ENCODE peak calls at places on chromosomes 16 and 17, in eight cellular contexts. A, B, M, G, U, P, C and K are unnamed samples.

GRCh38 chr17:383771-384621 is 31.4 kb upstream of the RPH3AL start:
- DNase-seq in M (no peak), C (no peak), P (no peak), U (no peak), B (no peak), A (no peak), G (no peak), K (no peak)

GRCh38 chr16:2799852-2800226 is 1.6 kb downstream of the PRSS41 start:
- DNase-seq in B (no peak), M (no peak), G (no peak), P (no peak), U (no peak), A (no peak), C (peak; percentile 30), K (no peak)

GRCh38 chr16:85123891-85124635 is 11.8 kb upstream of the CIBAR2 start:
- DNase-seq in B (peak; percentile 88), U (peak; percentile 76), P (no peak), M (no peak), G (no peak), A (no peak), C (peak; percentile 74), K (no peak)

GRCh38 chr16:87484487-87485331 is 8.1 kb downstream of the ZCCHC14 start:
- DNase-seq in A (no peak), M (peak; percentile 62), B (no peak), C (no peak), P (no peak), U (no peak), G (no peak), K (no peak)

GRCh38 chr17:40936437-40936971 is 942 bp downstream of the KRT23 start:
- DNase-seq in C (no peak), B (no peak), M (no peak), U (no peak), A (no peak), P (no peak), G (no peak), K (no peak)

GRCh38 chr16:75792781-75793180 is 66.5 kb upstream of the CPHXL start:
- DNase-seq in G (no peak), A (no peak), C (no peak), U (no peak), M (no peak), P (no peak), B (no peak), K (no peak)

GRCh38 chr16:3246876-3247275 is 9.6 kb downstream of the MEFV start:
- DNase-seq in B (no peak), U (no peak), A (no peak), M (no peak), G (no peak), P (no peak), C (no peak), K (no peak)

GRCh38 chr16:85557083-85557975 is 55.8 kb upstream of the GSE1 start:
- DNase-seq in P (no peak), C (peak; percentile 51), U (no peak), G (no peak), M (no peak), B (no peak), A (no peak), K (peak; percentile 22)

GRCh38 chr17:68572138-68572842 is 28.9 kb downstream of the FAM20A start:
- DNase-seq in M (no peak), C (no peak), B (peak; percentile 73), U (no peak), A (no peak), G (no peak), P (no peak), K (no peak)

GRCh38 chr17:35065880-35066279 is 2.4 kb upstream of the RFFL start:
- DNase-seq in A (no peak), C (no peak), U (no peak), G (no peak), P (no peak), M (no peak), B (no peak), K (no peak)

GRCh38 chr17:35063514-35064223 is at the start of gene RFFL:
- DNase-seq in C (peak; percentile 100), G (peak; percentile 96), M (peak; percentile 95), P (peak; percentile 81), A (peak; percentile 63), B (peak; percentile 98), U (peak; percentile 99), K (peak; percentile 78)

GRCh38 chr17:35068249-35068648 is 4.7 kb upstream of the RFFL start:
- DNase-seq in A (no peak), P (no peak), M (no peak), G (no peak), B (no peak), C (no peak), U (no peak), K (no peak)

GRCh38 chr17:35057332-35057915 is 6.1 kb downstream of the RFFL start:
- DNase-seq in B (no peak), M (no peak), A (no peak), G (no peak), P (no peak), U (no peak), C (no peak), K (no peak)

GRCh38 chr17:35062284-35062683 is 1.2 kb downstream of the RFFL start:
- DNase-seq in P (no peak), M (no peak), G (no peak), A (no peak), C (no peak), B (no peak), U (no peak), K (no peak)
- H3K4me1 ChIP-seq in P (peaks cover 22% of the 10 kb centered on the region), M (peaks cover 11% of the 10 kb centered on the region), G (peaks cover 23% of the 10 kb centered on the region), A (peaks cover 24% of the 10 kb centered on the region), C (peaks cover 22% of the 10 kb centered on the region), B (peaks cover 6% of the 10 kb centered on the region), U (peaks cover 7% of the 10 kb centered on the region), K (peaks cover 17% of the 10 kb centered on the region)

GRCh38 chr16:89162314-89162713 is 9.2 kb upstream of the CDH15 start:
- DNase-seq in M (no peak), G (no peak), A (no peak), C (no peak), U (no peak), P (no peak), B (no peak), K (no peak)
- H3K4me1 ChIP-seq in M (no peaks in the 10 kb centered on the region), G (no peaks in the 10 kb centered on the region), A (peaks cover 4% of the 10 kb centered on the region), C (peaks cover 3% of the 10 kb centered on the region), U (peaks cover 2% of the 10 kb centered on the region), P (peaks cover 16% of the 10 kb centered on the region), B (no peaks in the 10 kb centered on the region), K (peaks cover 4% of the 10 kb centered on the region)

DNA sequence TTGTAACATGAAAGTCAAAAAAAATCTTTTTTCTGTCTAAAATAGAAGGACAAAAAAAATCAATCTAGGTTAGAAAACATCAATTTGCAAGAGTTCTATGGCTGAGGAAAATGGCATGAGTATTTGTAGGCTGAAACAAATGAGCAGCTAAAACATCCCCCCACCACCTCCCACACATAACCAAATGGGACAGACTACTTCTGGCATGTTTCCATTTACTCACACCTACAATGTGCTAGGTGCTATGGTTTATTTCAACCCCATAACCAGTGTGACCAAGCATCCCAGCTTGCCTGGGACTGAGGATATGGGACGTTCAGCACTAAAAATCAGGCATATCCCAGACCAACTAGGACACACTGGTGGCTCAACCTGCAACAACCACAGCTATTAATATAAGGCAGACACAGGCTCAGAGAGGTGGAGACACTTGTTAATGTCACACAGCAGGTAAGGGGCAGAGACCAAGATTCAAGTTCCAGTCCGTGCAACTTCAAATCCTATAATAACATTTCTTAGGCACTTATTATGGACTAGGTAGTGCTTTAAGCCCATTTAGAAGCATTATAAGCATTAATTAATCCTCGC is 96.0 kb downstream of the XYLT1 start:
- DNase-seq in C (no peak), U (no peak), P (no peak), B (no peak), G (no peak), M (no peak), A (no peak), K (no peak)
- H3K4me1 ChIP-seq in C (peaks cover 28% of the 10 kb centered on the region), U (peaks cover 9% of the 10 kb centered on the region), P (peaks cover 44% of the 10 kb centered on the region), B (peaks cover 45% of the 10 kb centered on the region), G (no peaks in the 10 kb centered on the region), M (peaks cover 20% of the 10 kb centered on the region), A (peaks cover 34% of the 10 kb centered on the region), K (peaks cover 25% of the 10 kb centered on the region)

DNA sequence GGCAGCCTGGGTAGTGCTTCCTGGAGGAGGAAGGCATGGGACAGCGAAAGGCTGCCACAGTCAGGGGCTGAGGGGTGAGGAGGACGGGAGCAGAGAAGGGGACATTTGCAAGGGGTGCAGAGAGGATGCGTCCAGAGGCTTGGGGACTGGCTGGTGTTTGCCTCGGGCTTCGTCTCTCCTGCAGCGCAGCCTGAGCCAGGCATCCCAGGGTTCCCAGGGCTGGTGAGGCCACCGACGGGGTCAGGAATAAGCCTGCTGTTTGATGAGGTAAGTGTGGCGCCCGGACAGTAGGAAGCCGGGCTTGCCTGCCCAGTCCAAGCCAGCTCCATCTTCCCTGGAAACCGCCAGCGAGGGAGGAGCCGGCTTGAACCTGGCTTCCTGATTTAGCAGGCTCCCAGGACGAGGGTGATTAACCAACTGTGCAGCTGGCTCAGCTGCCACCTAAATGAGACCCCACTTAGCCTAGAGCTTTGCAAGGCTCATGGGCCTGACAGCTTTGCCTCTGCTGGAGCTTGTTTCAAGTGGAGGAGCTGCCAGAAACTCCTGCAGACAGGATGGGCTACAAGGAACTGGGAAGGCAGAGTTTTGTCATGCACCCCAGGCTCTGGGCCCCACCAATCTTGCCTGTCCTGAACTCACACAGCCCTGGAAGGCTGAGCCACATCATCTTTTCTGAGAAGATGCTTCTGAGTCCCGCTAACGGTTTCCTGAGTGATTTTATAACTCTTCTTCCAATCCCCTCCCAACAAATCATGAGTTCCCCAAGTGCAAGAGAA is 47.6 kb downstream of the PITPNM3 start:
- DNase-seq in U (no peak), G (no peak), P (no peak), M (no peak), B (no peak), A (no peak), C (no peak), K (no peak)
- H3K4me1 ChIP-seq in U (peaks cover 4% of the 10 kb centered on the region), G (peaks cover 19% of the 10 kb centered on the region), P (peaks cover 10% of the 10 kb centered on the region), M (no peaks in the 10 kb centered on the region), B (peaks cover 9% of the 10 kb centered on the region), A (peaks cover 29% of the 10 kb centered on the region), C (peaks cover 55% of the 10 kb centered on the region), K (no peaks in the 10 kb centered on the region)